ENCODE peak calls at places on chromosomes 13 and 19, in eight cellular contexts. One of them, this sample, is unnamed.

GRCh38 chr13:52638929-52639328 is 3.3 kb upstream of the HNRNPA1L2 start:
- DNase-seq in CD4-positive, alpha-beta T cell: no peak
- DNase-seq in tibial artery: no peak
- DNase-seq in mesendoderm: no peak
- DNase-seq in OCI-LY7: no peak
- DNase-seq in psoas muscle: no peak
- DNase-seq in A549: no peak
- DNase-seq in body of pancreas: no peak
- DNase-seq in this sample: no peak

GRCh38 chr13:40230833-40231266 is 435.6 kb downstream of the FOXO1 start:
- DNase-seq in psoas muscle: no peak
- DNase-seq in mesendoderm: no peak
- DNase-seq in body of pancreas: no peak
- DNase-seq in CD4-positive, alpha-beta T cell: no peak
- DNase-seq in OCI-LY7: no peak
- DNase-seq in A549: no peak
- DNase-seq in tibial artery: no peak
- DNase-seq in this sample: no peak

GRCh38 chr13:108361769-108362168 is 92.3 kb downstream of the TNFSF13B start:
- DNase-seq in A549: no peak
- DNase-seq in body of pancreas: no peak
- DNase-seq in tibial artery: no peak
- DNase-seq in psoas muscle: no peak
- DNase-seq in OCI-LY7: no peak
- DNase-seq in CD4-positive, alpha-beta T cell: no peak
- DNase-seq in mesendoderm: no peak
- DNase-seq in this sample: no peak

GRCh38 chr19:48613852-48614435 is 932 bp downstream of the FAM83E start:
- DNase-seq in OCI-LY7: no peak
- DNase-seq in CD4-positive, alpha-beta T cell: no peak
- DNase-seq in body of pancreas: no peak
- DNase-seq in A549: no peak
- DNase-seq in psoas muscle: no peak
- DNase-seq in mesendoderm: no peak
- DNase-seq in tibial artery: no peak
- DNase-seq in this sample: no peak

GRCh38 chr19:47895165-47895782 is 9.2 kb upstream of the SULT2A1 start:
- DNase-seq in psoas muscle: no peak
- DNase-seq in body of pancreas: no peak
- DNase-seq in mesendoderm: no peak
- DNase-seq in tibial artery: no peak
- DNase-seq in CD4-positive, alpha-beta T cell: no peak
- DNase-seq in OCI-LY7: no peak
- DNase-seq in A549: no peak
- DNase-seq in this sample: no peak

GRCh38 chr13:113589251-113589960 is 4.9 kb downstream of the TFDP1 start:
- DNase-seq in A549: no peak
- DNase-seq in CD4-positive, alpha-beta T cell: no peak
- DNase-seq in OCI-LY7: no peak
- DNase-seq in psoas muscle: no peak
- DNase-seq in mesendoderm: no peak
- DNase-seq in tibial artery: peak
- DNase-seq in body of pancreas: no peak
- DNase-seq in this sample: peak

GRCh38 chr13:111531505-111531904 is 211.1 kb downstream of the TEX29 start:
- DNase-seq in CD4-positive, alpha-beta T cell: no peak
- DNase-seq in OCI-LY7: no peak
- DNase-seq in psoas muscle: no peak
- DNase-seq in tibial artery: no peak
- DNase-seq in mesendoderm: no peak
- DNase-seq in A549: no peak
- DNase-seq in body of pancreas: no peak
- DNase-seq in this sample: no peak

GRCh38 chr13:76723551-76724232 is 162.5 kb downstream of the KCTD12 start:
- DNase-seq in tibial artery: peak
- DNase-seq in psoas muscle: peak
- DNase-seq in CD4-positive, alpha-beta T cell: no peak
- DNase-seq in OCI-LY7: no peak
- DNase-seq in body of pancreas: no peak
- DNase-seq in mesendoderm: peak
- DNase-seq in A549: no peak
- DNase-seq in this sample: peak

GRCh38 chr13:113585828-113586355 is 1.3 kb downstream of the TFDP1 start:
- DNase-seq in A549: no peak
- DNase-seq in tibial artery: peak
- DNase-seq in CD4-positive, alpha-beta T cell: no peak
- DNase-seq in body of pancreas: no peak
- DNase-seq in OCI-LY7: no peak
- DNase-seq in psoas muscle: no peak
- DNase-seq in mesendoderm: no peak
- DNase-seq in this sample: no peak

GRCh38 chr19:18320865-18321728 is 1.8 kb downstream of the LSM4 start:
- DNase-seq in tibial artery: no peak
- DNase-seq in body of pancreas: no peak
- DNase-seq in mesendoderm: no peak
- DNase-seq in A549: no peak
- DNase-seq in psoas muscle: no peak
- DNase-seq in OCI-LY7: no peak
- DNase-seq in CD4-positive, alpha-beta T cell: no peak
- DNase-seq in this sample: no peak

GRCh38 chr13:75326173-75327131 is 155.5 kb downstream of the TBC1D4 start:
- DNase-seq in body of pancreas: no peak
- DNase-seq in mesendoderm: peak
- DNase-seq in tibial artery: no peak
- DNase-seq in CD4-positive, alpha-beta T cell: peak
- DNase-seq in psoas muscle: no peak
- DNase-seq in A549: no peak
- DNase-seq in OCI-LY7: no peak
- DNase-seq in this sample: no peak

GRCh38 chr19:48837081-48837524 is 812 bp upstream of the HSD17B14 start:
- DNase-seq in tibial artery: peak
- DNase-seq in A549: peak
- DNase-seq in OCI-LY7: peak
- DNase-seq in CD4-positive, alpha-beta T cell: peak
- DNase-seq in body of pancreas: peak
- DNase-seq in psoas muscle: peak
- DNase-seq in mesendoderm: peak
- DNase-seq in this sample: peak

GRCh38 chr19:35090160-35090794 is 25.3 kb upstream of the FXYD3 start:
- DNase-seq in tibial artery: peak
- DNase-seq in mesendoderm: peak
- DNase-seq in A549: peak
- DNase-seq in psoas muscle: peak
- DNase-seq in OCI-LY7: peak
- DNase-seq in body of pancreas: peak
- DNase-seq in CD4-positive, alpha-beta T cell: peak
- DNase-seq in this sample: peak

GRCh38 chr19:39145180-39145953 is 19.8 kb downstream of the PAK4 start:
- DNase-seq in A549: no peak
- DNase-seq in tibial artery: no peak
- DNase-seq in body of pancreas: no peak
- DNase-seq in OCI-LY7: no peak
- DNase-seq in psoas muscle: no peak
- DNase-seq in mesendoderm: no peak
- DNase-seq in CD4-positive, alpha-beta T cell: no peak
- DNase-seq in this sample: peak

GRCh38 chr13:38821753-38822551 is 135.1 kb downstream of the FREM2 start:
- DNase-seq in OCI-LY7: no peak
- DNase-seq in body of pancreas: no peak
- DNase-seq in psoas muscle: no peak
- DNase-seq in tibial artery: no peak
- DNase-seq in mesendoderm: peak
- DNase-seq in A549: no peak
- DNase-seq in CD4-positive, alpha-beta T cell: no peak
- DNase-seq in this sample: no peak

GRCh38 chr13:76720827-76721226 is 165.4 kb downstream of the KCTD12 start:
- DNase-seq in body of pancreas: no peak
- DNase-seq in OCI-LY7: no peak
- DNase-seq in mesendoderm: no peak
- DNase-seq in psoas muscle: no peak
- DNase-seq in CD4-positive, alpha-beta T cell: no peak
- DNase-seq in A549: no peak
- DNase-seq in tibial artery: no peak
- DNase-seq in this sample: no peak

GRCh38 chr13:68304287-68304893 is 1074.3 kb upstream of the PCDH9 start:
- DNase-seq in mesendoderm: peak
- DNase-seq in OCI-LY7: peak
- DNase-seq in tibial artery: no peak
- DNase-seq in body of pancreas: no peak
- DNase-seq in CD4-positive, alpha-beta T cell: no peak
- DNase-seq in A549: peak
- DNase-seq in psoas muscle: no peak
- DNase-seq in this sample: no peak

GRCh38 chr19:4517451-4518057 is 732 bp downstream of the PLIN4 start:
- DNase-seq in mesendoderm: no peak
- DNase-seq in CD4-positive, alpha-beta T cell: no peak
- DNase-seq in OCI-LY7: no peak
- DNase-seq in A549: no peak
- DNase-seq in body of pancreas: no peak
- DNase-seq in psoas muscle: peak
- DNase-seq in tibial artery: no peak
- DNase-seq in this sample: peak

GRCh38 chr19:4521170-4521887 is 3.0 kb upstream of the PLIN4 start:
- DNase-seq in mesendoderm: no peak
- DNase-seq in OCI-LY7: no peak
- DNase-seq in psoas muscle: no peak
- DNase-seq in CD4-positive, alpha-beta T cell: no peak
- DNase-seq in body of pancreas: no peak
- DNase-seq in A549: no peak
- DNase-seq in tibial artery: no peak
- DNase-seq in this sample: no peak

GRCh38 chr19:4518345-4519171 is at the start of gene PLIN4:
- DNase-seq in psoas muscle: peak
- DNase-seq in tibial artery: no peak
- DNase-seq in CD4-positive, alpha-beta T cell: no peak
- DNase-seq in mesendoderm: no peak
- DNase-seq in A549: no peak
- DNase-seq in body of pancreas: peak
- DNase-seq in OCI-LY7: no peak
- DNase-seq in this sample: peak

GRCh38 chr19:4519172-4519496 is 848 bp upstream of the PLIN4 start:
- DNase-seq in body of pancreas: no peak
- DNase-seq in psoas muscle: no peak
- DNase-seq in OCI-LY7: no peak
- DNase-seq in CD4-positive, alpha-beta T cell: no peak
- DNase-seq in mesendoderm: no peak
- DNase-seq in A549: no peak
- DNase-seq in tibial artery: no peak
- DNase-seq in this sample: no peak

DNA sequence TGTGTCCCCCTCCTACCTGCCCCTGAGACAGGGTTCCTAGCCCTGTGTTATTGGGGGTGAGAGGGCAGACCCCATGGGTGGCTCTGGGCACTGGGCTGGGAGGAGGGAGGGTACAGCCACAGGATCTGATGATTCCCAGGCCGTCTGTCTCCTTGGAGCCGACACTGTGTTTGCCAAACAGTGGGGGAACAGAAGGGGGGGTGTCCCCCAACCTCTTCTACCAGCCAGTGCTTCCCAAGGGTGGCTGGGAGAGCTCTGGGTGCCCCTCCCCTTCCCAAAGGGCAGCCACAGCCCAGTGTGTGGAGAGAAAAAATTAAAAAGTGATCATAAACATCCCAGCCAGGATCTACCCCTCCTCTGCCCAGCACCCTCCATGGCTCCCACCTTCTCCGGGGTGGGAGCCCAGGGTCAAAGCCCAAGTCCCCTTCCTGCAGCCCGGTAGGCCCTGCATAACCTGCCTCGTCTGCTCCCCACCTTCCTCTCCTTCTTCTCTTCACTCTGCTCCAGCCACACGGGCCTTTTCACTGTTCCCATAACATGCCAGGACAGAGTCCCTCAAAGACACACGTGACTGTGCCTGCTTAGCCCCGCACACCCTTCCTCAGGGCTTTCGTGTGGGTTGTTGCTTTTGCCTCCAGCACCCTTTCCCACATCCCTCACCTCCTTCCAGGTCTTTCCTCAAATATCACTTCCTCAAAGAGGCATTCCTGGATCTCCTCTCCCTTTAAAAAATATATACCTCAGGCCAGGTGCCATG is 1.4 kb upstream of the PLIN4 start:
- DNase-seq in psoas muscle: no peak
- DNase-seq in tibial artery: no peak
- DNase-seq in body of pancreas: no peak
- DNase-seq in A549: no peak
- DNase-seq in mesendoderm: no peak
- DNase-seq in CD4-positive, alpha-beta T cell: no peak
- DNase-seq in OCI-LY7: no peak
- DNase-seq in this sample: peak
- H3K27ac ChIP-seq in psoas muscle: peak
- H3K27ac ChIP-seq in tibial artery: no peak
- H3K27ac ChIP-seq in body of pancreas: no peak
- H3K27ac ChIP-seq in A549: no peak
- H3K27ac ChIP-seq in mesendoderm: no peak
- H3K27ac ChIP-seq in CD4-positive, alpha-beta T cell: no peak
- H3K27ac ChIP-seq in OCI-LY7: no peak
- H3K27ac ChIP-seq in this sample: peak

GRCh38 chr19:40365613-40366401 is 17.3 kb downstream of the PLD3 start:
- DNase-seq in body of pancreas: peak
- DNase-seq in A549: peak
- DNase-seq in OCI-LY7: peak
- DNase-seq in tibial artery: peak
- DNase-seq in psoas muscle: peak
- DNase-seq in CD4-positive, alpha-beta T cell: no peak
- DNase-seq in mesendoderm: peak
- DNase-seq in this sample: peak
- H3K27ac ChIP-seq in body of pancreas: no peak
- H3K27ac ChIP-seq in A549: peak
- H3K27ac ChIP-seq in OCI-LY7: no peak
- H3K27ac ChIP-seq in tibial artery: no peak
- H3K27ac ChIP-seq in psoas muscle: no peak
- H3K27ac ChIP-seq in CD4-positive, alpha-beta T cell: no peak
- H3K27ac ChIP-seq in mesendoderm: no peak
- H3K27ac ChIP-seq in this sample: no peak

GRCh38 chr19:29202281-29202680 is 10.7 kb downstream of the UQCRFS1 start:
- DNase-seq in mesendoderm: no peak
- DNase-seq in psoas muscle: no peak
- DNase-seq in OCI-LY7: no peak
- DNase-seq in CD4-positive, alpha-beta T cell: no peak
- DNase-seq in body of pancreas: no peak
- DNase-seq in tibial artery: no peak
- DNase-seq in A549: no peak
- DNase-seq in this sample: no peak
- H3K27ac ChIP-seq in mesendoderm: no peak
- H3K27ac ChIP-seq in psoas muscle: no peak
- H3K27ac ChIP-seq in OCI-LY7: no peak
- H3K27ac ChIP-seq in CD4-positive, alpha-beta T cell: no peak
- H3K27ac ChIP-seq in body of pancreas: no peak
- H3K27ac ChIP-seq in tibial artery: no peak
- H3K27ac ChIP-seq in A549: no peak
- H3K27ac ChIP-seq in this sample: no peak

DNA sequence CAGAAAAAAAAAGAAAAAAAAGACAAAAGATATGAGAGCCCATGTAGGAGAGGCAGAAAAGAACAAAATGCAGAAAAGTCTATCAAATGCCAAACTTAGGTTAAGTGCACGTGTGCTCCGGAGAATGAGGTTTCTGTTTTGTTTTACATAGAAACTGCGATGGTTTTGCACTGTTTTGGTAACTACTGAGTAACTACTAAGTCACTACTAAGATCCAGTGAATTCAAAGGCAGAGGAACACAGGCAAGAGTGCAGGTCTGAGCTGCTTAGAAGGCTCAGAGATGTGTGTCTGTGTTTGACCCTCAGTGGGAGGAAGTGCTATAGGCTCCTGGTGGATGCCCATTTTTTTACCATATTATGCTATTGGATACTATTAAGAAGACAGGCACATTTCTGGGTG is 299.3 kb downstream of the NDFIP2 start:
- DNase-seq in body of pancreas: no peak
- DNase-seq in OCI-LY7: no peak
- DNase-seq in psoas muscle: no peak
- DNase-seq in A549: no peak
- DNase-seq in CD4-positive, alpha-beta T cell: no peak
- DNase-seq in tibial artery: no peak
- DNase-seq in mesendoderm: no peak
- DNase-seq in this sample: no peak
- H3K27ac ChIP-seq in body of pancreas: no peak
- H3K27ac ChIP-seq in OCI-LY7: no peak
- H3K27ac ChIP-seq in psoas muscle: peak
- H3K27ac ChIP-seq in A549: no peak
- H3K27ac ChIP-seq in CD4-positive, alpha-beta T cell: no peak
- H3K27ac ChIP-seq in tibial artery: no peak
- H3K27ac ChIP-seq in mesendoderm: no peak
- H3K27ac ChIP-seq in this sample: no peak